ENCODE peak calls at places on chromosome 5, in six cellular contexts. P is AG10803; O is stimulated activated CD8-positive, alpha-beta memory T cell treated with anti-CD3 and anti-CD28 coated beads, Interleukin-4, amount 100 ng/mL, for 1 hour; V is AG04450; A is memory B cell; W is stimulated activated CD4-positive, alpha-beta T cell treated with anti-CD3 and anti-CD28 coated beads, Interleukin-1b, Interleukin-23, amount 100 ng/mL, for 1 hour. X is an unnamed sample.

GRCh38 chr5:172692981-172693380 is 51.9 kb downstream of the NEURL1B start:
- DNase-seq in P (peak; percentile 22), W (no peak), A (no peak), V (no peak), O (no peak), X (no peak)

GRCh38 chr5:87195104-87195581 is 72.5 kb upstream of the RASA1 start:
- DNase-seq in P (peak; percentile 69), V (peak; percentile 24), O (no peak), W (no peak), A (no peak), X (no peak)

GRCh38 chr5:10539685-10539998 is 24.2 kb upstream of the ANKRD33B start:
- DNase-seq in O (no peak), V (no peak), A (no peak), W (no peak), P (peak; percentile 90), X (no peak)

GRCh38 chr5:127492854-127493738 is 24.3 kb upstream of the PRRC1 start:
- DNase-seq in A (no peak), P (peak; percentile 43), W (no peak), O (no peak), V (no peak), X (no peak)

GRCh38 chr5:113663879-113664278 is 150.4 kb downstream of the YTHDC2 start:
- DNase-seq in O (no peak), W (peak; percentile 6), A (no peak), V (peak; percentile 13), P (peak; percentile 31), X (no peak)

GRCh38 chr5:435961-436640 is 6.9 kb upstream of the EXOC3 start:
- DNase-seq in A (no peak), P (peak; percentile 39), V (no peak), W (no peak), O (no peak), X (no peak)

GRCh38 chr5:146890733-146891440 is 12.3 kb upstream of the PPP2R2B start:
- DNase-seq in P (no peak), O (no peak), V (no peak), W (no peak), A (no peak), X (no peak)

GRCh38 chr5:1515921-1516571 is 7.7 kb downstream of the LPCAT1 start:
- DNase-seq in A (no peak), O (no peak), W (no peak), P (no peak), V (no peak), X (no peak)

GRCh38 chr5:124007675-124008398 is 495.9 kb downstream of the CSNK1G3 start:
- DNase-seq in A (no peak), O (no peak), P (peak; percentile 12), W (no peak), V (no peak), X (no peak)

GRCh38 chr5:88944751-88945507 is 61.9 kb upstream of the MEF2C start:
- DNase-seq in V (peak; percentile 23), O (no peak), P (peak; percentile 77), A (no peak), W (no peak), X (no peak)

GRCh38 chr5:73826761-73827450 is 200.9 kb downstream of the ARHGEF28 start:
- DNase-seq in V (peak; percentile 60), P (peak; percentile 80), A (no peak), O (no peak), W (no peak), X (no peak)

GRCh38 chr5:138035605-138036537 is 3.0 kb upstream of the FAM13B start:
- DNase-seq in W (no peak), O (peak; percentile 5), V (peak; percentile 68), A (peak; percentile 51), P (peak; percentile 91), X (peak; percentile 79)

GRCh38 chr5:132011561-132012384 is at the start of gene ACSL6:
- DNase-seq in P (no peak), A (peak; percentile 51), O (no peak), W (no peak), V (no peak), X (no peak)

GRCh38 chr5:73796164-73797141 is 170.5 kb downstream of the ARHGEF28 start:
- DNase-seq in A (no peak), O (no peak), W (no peak), V (peak; percentile 90), P (peak; percentile 96), X (no peak)

GRCh38 chr5:134139891-134140469 is 25.5 kb downstream of the TCF7 start:
- DNase-seq in A (peak; percentile 10), V (no peak), W (no peak), O (no peak), P (no peak), X (no peak)